ENCODE peak calls at places on chromosomes 12 and 14, in five cellular contexts. One of them, this sample, is unnamed.

GRCh38 chr12:31732926-31733548 is 4.2 kb upstream of the AMN1 start:
- DNase-seq in K562: peak
- DNase-seq in H1: no peak
- DNase-seq in HepG2: peak
- DNase-seq in GM12878: peak
- DNase-seq in this sample: peak

GRCh38 chr14:22112004-22112403 is 438.4 kb upstream of the OR4E1 start:
- DNase-seq in K562: peak
- DNase-seq in H1: no peak
- DNase-seq in HepG2: peak
- DNase-seq in GM12878: no peak
- DNase-seq in this sample: peak

GRCh38 chr14:55347040-55347439 is 64.6 kb downstream of the ATG14 start:
- DNase-seq in K562: no peak
- DNase-seq in H1: no peak
- DNase-seq in HepG2: no peak
- DNase-seq in GM12878: no peak
- DNase-seq in this sample: no peak

GRCh38 chr12:55852740-55853139 is 10.0 kb upstream of the MMP19 start:
- DNase-seq in K562: no peak
- DNase-seq in H1: no peak
- DNase-seq in HepG2: no peak
- DNase-seq in GM12878: no peak
- DNase-seq in this sample: no peak

GRCh38 chr12:68495666-68496065 is 115.0 kb upstream of the RAP1B start:
- DNase-seq in K562: no peak
- DNase-seq in H1: no peak
- DNase-seq in HepG2: no peak
- DNase-seq in GM12878: no peak
- DNase-seq in this sample: no peak

GRCh38 chr12:86914716-86915115 is 658.5 kb upstream of the MGAT4C start:
- DNase-seq in K562: no peak
- DNase-seq in H1: no peak
- DNase-seq in HepG2: peak
- DNase-seq in GM12878: no peak
- DNase-seq in this sample: peak

GRCh38 chr12:92987846-92988621 is 58.9 kb upstream of the EEA1 start:
- DNase-seq in K562: no peak
- DNase-seq in H1: no peak
- DNase-seq in HepG2: peak
- DNase-seq in GM12878: peak
- DNase-seq in this sample: peak

GRCh38 chr12:62581288-62582064 is 114.8 kb downstream of the MON2 start:
- DNase-seq in K562: peak
- DNase-seq in H1: no peak
- DNase-seq in HepG2: peak
- DNase-seq in GM12878: no peak
- DNase-seq in this sample: no peak

GRCh38 chr12:117486840-117487659 is 125.6 kb upstream of the NOS1 start:
- DNase-seq in K562: no peak
- DNase-seq in H1: no peak
- DNase-seq in HepG2: no peak
- DNase-seq in GM12878: no peak
- DNase-seq in this sample: no peak

GRCh38 chr12:12019881-12020280 is 50.9 kb upstream of the BCL2L14 start:
- DNase-seq in K562: no peak
- DNase-seq in H1: no peak
- DNase-seq in HepG2: no peak
- DNase-seq in GM12878: no peak
- DNase-seq in this sample: no peak

GRCh38 chr12:131223791-131224567 is 270.3 kb downstream of the ADGRD1 start:
- DNase-seq in K562: peak
- DNase-seq in H1: peak
- DNase-seq in HepG2: no peak
- DNase-seq in GM12878: no peak
- DNase-seq in this sample: peak

GRCh38 chr12:115096673-115097349 is 412.8 kb upstream of the TBX3 start:
- DNase-seq in K562: no peak
- DNase-seq in H1: no peak
- DNase-seq in HepG2: no peak
- DNase-seq in GM12878: no peak
- DNase-seq in this sample: no peak

GRCh38 chr12:71871116-71871515 is 31.6 kb downstream of the TBC1D15 start:
- DNase-seq in K562: no peak
- DNase-seq in H1: no peak
- DNase-seq in HepG2: no peak
- DNase-seq in GM12878: no peak
- DNase-seq in this sample: no peak

GRCh38 chr12:71865757-71866536 is 26.4 kb downstream of the TBC1D15 start:
- DNase-seq in K562: no peak
- DNase-seq in H1: no peak
- DNase-seq in HepG2: no peak
- DNase-seq in GM12878: no peak
- DNase-seq in this sample: no peak

GRCh38 chr12:71867131-71867530 is 27.6 kb downstream of the TBC1D15 start:
- DNase-seq in K562: no peak
- DNase-seq in H1: no peak
- DNase-seq in HepG2: no peak
- DNase-seq in GM12878: no peak
- DNase-seq in this sample: no peak

GRCh38 chr12:71870409-71870808 is 30.9 kb downstream of the TBC1D15 start:
- DNase-seq in K562: no peak
- DNase-seq in H1: no peak
- DNase-seq in HepG2: no peak
- DNase-seq in GM12878: peak
- DNase-seq in this sample: no peak

DNA sequence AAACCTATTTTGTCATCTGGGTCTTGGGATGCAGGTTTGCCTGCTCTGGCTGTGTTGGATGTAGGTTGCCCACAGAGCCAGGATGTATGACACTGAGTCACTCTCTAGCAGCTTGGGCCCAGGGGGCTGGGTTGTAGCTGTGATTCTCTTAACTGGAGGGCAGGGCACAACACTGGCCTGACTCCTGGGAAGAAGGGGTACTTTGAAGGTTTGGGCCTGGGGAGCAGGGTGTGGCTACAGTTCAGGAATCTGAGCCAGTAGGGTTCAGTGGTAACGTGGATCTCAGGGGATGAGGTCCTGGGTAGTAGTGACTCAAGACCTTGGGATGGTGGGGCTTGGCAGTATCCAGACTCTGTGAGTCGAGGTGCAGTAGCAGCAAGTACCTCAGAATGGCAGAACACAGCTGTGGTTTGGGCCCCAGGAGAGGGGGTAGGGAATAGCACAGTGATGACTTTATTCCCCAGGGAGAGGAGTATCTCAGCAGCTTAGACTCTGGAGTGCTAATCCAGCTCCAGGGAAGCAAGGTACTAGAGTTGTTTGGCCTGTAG is 25.7 kb downstream of the TBC1D15 start:
- DNase-seq in K562: no peak
- DNase-seq in H1: no peak
- DNase-seq in HepG2: no peak
- DNase-seq in GM12878: no peak
- DNase-seq in this sample: no peak
- TF ChIP-seq SP1 in K562: no peak
- TF ChIP-seq SP1 in H1: no peak
- TF ChIP-seq SP1 in HepG2: no peak
- TF ChIP-seq SP1 in GM12878: no peak
- TF ChIP-seq SP1 in this sample: no peak

GRCh38 chr14:88352299-88353097 is 29.4 kb upstream of the KCNK10 start:
- DNase-seq in K562: no peak
- DNase-seq in H1: no peak
- DNase-seq in HepG2: no peak
- DNase-seq in GM12878: no peak
- DNase-seq in this sample: no peak
- TF ChIP-seq CREB1 in K562: no peak
- TF ChIP-seq CREB1 in H1: no peak
- TF ChIP-seq CREB1 in HepG2: no peak
- TF ChIP-seq CREB1 in GM12878: no peak
- TF ChIP-seq CREB1 in this sample: no peak

DNA sequence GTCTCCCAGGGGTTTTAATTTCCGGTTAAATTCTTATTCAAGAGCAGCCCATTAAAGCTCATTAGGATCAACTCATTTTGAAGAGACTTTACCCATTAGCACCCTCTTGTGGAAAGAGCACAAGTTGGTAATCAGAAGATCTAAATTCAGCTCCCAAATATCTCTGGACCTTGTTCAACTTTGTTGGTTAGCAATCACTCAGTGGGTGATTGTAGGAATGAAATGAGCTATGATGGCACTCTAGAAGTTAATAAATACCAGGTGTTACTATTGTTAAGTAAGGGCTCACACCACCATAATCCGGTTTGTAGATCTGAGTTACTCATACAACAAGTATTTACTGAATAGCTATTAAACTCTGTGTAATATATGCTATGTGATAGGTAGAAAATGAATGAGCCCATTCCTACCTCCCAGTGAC is 42.9 kb downstream of the TRIP11 start:
- DNase-seq in K562: peak
- DNase-seq in H1: no peak
- DNase-seq in HepG2: peak
- DNase-seq in GM12878: no peak
- DNase-seq in this sample: no peak
- TF ChIP-seq SP1 in K562: no peak
- TF ChIP-seq SP1 in H1: no peak
- TF ChIP-seq SP1 in HepG2: no peak
- TF ChIP-seq SP1 in GM12878: no peak
- TF ChIP-seq SP1 in this sample: no peak

GRCh38 chr14:32372154-32372553 is 43.1 kb downstream of the AKAP6 start:
- DNase-seq in K562: no peak
- DNase-seq in H1: no peak
- DNase-seq in HepG2: no peak
- DNase-seq in GM12878: no peak
- DNase-seq in this sample: no peak
- TF ChIP-seq CREB1 in K562: no peak
- TF ChIP-seq CREB1 in H1: no peak
- TF ChIP-seq CREB1 in HepG2: no peak
- TF ChIP-seq CREB1 in GM12878: no peak
- TF ChIP-seq CREB1 in this sample: no peak

GRCh38 chr14:105146181-105146975 is 22.2 kb downstream of the JAG2 start:
- DNase-seq in K562: no peak
- DNase-seq in H1: no peak
- DNase-seq in HepG2: no peak
- DNase-seq in GM12878: no peak
- DNase-seq in this sample: peak
- TF ChIP-seq SP1 in K562: no peak
- TF ChIP-seq SP1 in H1: no peak
- TF ChIP-seq SP1 in HepG2: no peak
- TF ChIP-seq SP1 in GM12878: no peak
- TF ChIP-seq SP1 in this sample: no peak

This sample was measured in WTC11.